ENCODE peak calls at places on chromosome 15, in four cellular contexts. One of them, this sample, is unnamed.

GRCh38 chr15:59292393-59292792 is 80.3 kb downstream of the MYO1E start:
- DNase-seq in IMR-90: peak
- DNase-seq in neuronal stem cell: peak
- DNase-seq in mesendoderm: peak
- DNase-seq in this sample: no peak

GRCh38 chr15:84749111-84749991 is 959 bp downstream of the ZNF592 start:
- DNase-seq in IMR-90: no peak
- DNase-seq in neuronal stem cell: peak
- DNase-seq in mesendoderm: peak
- DNase-seq in this sample: peak

GRCh38 chr15:91974321-91974720 is 120.8 kb downstream of the SLCO3A1 start:
- DNase-seq in IMR-90: no peak
- DNase-seq in neuronal stem cell: no peak
- DNase-seq in mesendoderm: no peak
- DNase-seq in this sample: no peak

GRCh38 chr15:50065264-50065663 is 53.8 kb downstream of the ATP8B4 start:
- DNase-seq in IMR-90: no peak
- DNase-seq in neuronal stem cell: no peak
- DNase-seq in mesendoderm: no peak
- DNase-seq in this sample: no peak

GRCh38 chr15:59353994-59354951 is 18.4 kb downstream of the MYO1E start:
- DNase-seq in IMR-90: no peak
- DNase-seq in neuronal stem cell: no peak
- DNase-seq in mesendoderm: peak
- DNase-seq in this sample: no peak

GRCh38 chr15:58870451-58870850 is 63.0 kb downstream of the SLTM start:
- DNase-seq in IMR-90: peak
- DNase-seq in neuronal stem cell: no peak
- DNase-seq in mesendoderm: no peak
- DNase-seq in this sample: no peak

GRCh38 chr15:75672646-75673425 is 25.1 kb downstream of the SNX33 start:
- DNase-seq in IMR-90: peak
- DNase-seq in neuronal stem cell: no peak
- DNase-seq in mesendoderm: peak
- DNase-seq in this sample: peak

GRCh38 chr15:96300808-96301207 is 29.7 kb upstream of the NR2F2 start:
- DNase-seq in IMR-90: no peak
- DNase-seq in neuronal stem cell: no peak
- DNase-seq in mesendoderm: no peak
- DNase-seq in this sample: no peak

GRCh38 chr15:70140543-70141375 is 43.0 kb upstream of the TLE3 start:
- DNase-seq in IMR-90: peak
- DNase-seq in neuronal stem cell: no peak
- DNase-seq in mesendoderm: peak
- DNase-seq in this sample: peak

GRCh38 chr15:79431636-79432344 is at the start of gene MINAR1:
- DNase-seq in IMR-90: peak
- DNase-seq in neuronal stem cell: peak
- DNase-seq in mesendoderm: peak
- DNase-seq in this sample: peak

GRCh38 chr15:96330450-96331140 is at the start of gene NR2F2:
- DNase-seq in IMR-90: peak
- DNase-seq in neuronal stem cell: peak
- DNase-seq in mesendoderm: peak
- DNase-seq in this sample: peak

GRCh38 chr15:39188930-39189329 is 391.9 kb upstream of the THBS1 start:
- DNase-seq in IMR-90: peak
- DNase-seq in neuronal stem cell: no peak
- DNase-seq in mesendoderm: peak
- DNase-seq in this sample: peak

GRCh38 chr15:88262064-88262463 is 5.5 kb upstream of the NTRK3 start:
- DNase-seq in IMR-90: no peak
- DNase-seq in neuronal stem cell: no peak
- DNase-seq in mesendoderm: peak
- DNase-seq in this sample: no peak

GRCh38 chr15:57190208-57190607 is 186.1 kb upstream of the CGNL1 start:
- DNase-seq in IMR-90: no peak
- DNase-seq in neuronal stem cell: no peak
- DNase-seq in mesendoderm: no peak
- DNase-seq in this sample: no peak

GRCh38 chr15:98684995-98685525 is 36.7 kb downstream of the IGF1R start:
- DNase-seq in IMR-90: peak
- DNase-seq in neuronal stem cell: no peak
- DNase-seq in mesendoderm: no peak
- DNase-seq in this sample: no peak

GRCh38 chr15:58530056-58530590 is 98.3 kb downstream of the LIPC start:
- DNase-seq in IMR-90: no peak
- DNase-seq in neuronal stem cell: no peak
- DNase-seq in mesendoderm: no peak
- DNase-seq in this sample: no peak

GRCh38 chr15:51382787-51383186 is 41.3 kb downstream of the GLDN start:
- DNase-seq in IMR-90: peak
- DNase-seq in neuronal stem cell: peak
- DNase-seq in mesendoderm: peak
- DNase-seq in this sample: peak

GRCh38 chr15:90054618-90055097 is 47.6 kb downstream of the IDH2 start:
- DNase-seq in IMR-90: no peak
- DNase-seq in neuronal stem cell: no peak
- DNase-seq in mesendoderm: no peak
- DNase-seq in this sample: no peak

GRCh38 chr15:55907797-55908196 is 85.6 kb downstream of the NEDD4 start:
- DNase-seq in IMR-90: peak
- DNase-seq in neuronal stem cell: no peak
- DNase-seq in mesendoderm: no peak
- DNase-seq in this sample: peak

GRCh38 chr15:63940956-63941620 is 105.2 kb downstream of the DAPK2 start:
- DNase-seq in IMR-90: no peak
- DNase-seq in neuronal stem cell: no peak
- DNase-seq in mesendoderm: no peak
- DNase-seq in this sample: no peak

GRCh38 chr15:90394074-90394473 is 6.0 kb downstream of the IQGAP1 start:
- DNase-seq in IMR-90: no peak
- DNase-seq in neuronal stem cell: no peak
- DNase-seq in mesendoderm: no peak
- DNase-seq in this sample: no peak

GRCh38 chr15:78321041-78321570 is 19.0 kb upstream of the CRABP1 start:
- DNase-seq in IMR-90: no peak
- DNase-seq in neuronal stem cell: no peak
- DNase-seq in mesendoderm: no peak
- DNase-seq in this sample: no peak

GRCh38 chr15:98724495-98724894 is 76.2 kb downstream of the IGF1R start:
- DNase-seq in IMR-90: no peak
- DNase-seq in neuronal stem cell: no peak
- DNase-seq in mesendoderm: no peak
- DNase-seq in this sample: no peak

GRCh38 chr15:54197995-54198394 is 219.8 kb downstream of the UNC13C start:
- DNase-seq in IMR-90: no peak
- DNase-seq in neuronal stem cell: no peak
- DNase-seq in mesendoderm: peak
- DNase-seq in this sample: no peak

GRCh38 chr15:43905755-43906154 is 79.0 kb downstream of the WDR76 start:
- DNase-seq in IMR-90: no peak
- DNase-seq in neuronal stem cell: no peak
- DNase-seq in mesendoderm: no peak
- DNase-seq in this sample: no peak
- H3K23ac ChIP-seq in IMR-90: no peak
- H3K23ac ChIP-seq in neuronal stem cell: no peak
- H3K23ac ChIP-seq in mesendoderm: no peak
- H3K23ac ChIP-seq in this sample: no peak

DNA sequence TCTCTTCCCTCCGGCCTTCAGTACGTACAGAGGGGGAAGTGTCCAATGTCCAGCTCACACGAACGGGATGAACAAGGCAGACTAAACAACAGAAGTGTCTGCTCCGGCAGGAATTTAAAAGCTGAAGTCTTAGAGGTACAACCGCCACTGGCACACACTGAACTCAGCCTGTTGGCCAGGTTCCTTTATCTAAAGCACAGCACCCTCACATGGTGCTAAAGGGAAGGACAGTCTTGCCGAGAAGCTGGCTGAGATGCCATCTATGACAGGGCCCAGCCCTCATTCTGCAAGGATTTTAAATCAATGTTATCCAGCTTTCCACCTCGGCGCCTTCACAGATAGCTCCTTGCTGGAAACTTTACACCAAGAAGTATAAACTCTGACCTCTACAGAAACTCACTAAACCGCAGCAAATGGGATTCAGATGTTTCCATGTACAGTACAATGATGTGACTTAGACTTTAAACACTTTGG is 2.8 kb downstream of the ADAMTS17 start:
- DNase-seq in IMR-90: peak
- DNase-seq in neuronal stem cell: peak
- DNase-seq in mesendoderm: peak
- DNase-seq in this sample: no peak
- H3K23ac ChIP-seq in IMR-90: no peak
- H3K23ac ChIP-seq in neuronal stem cell: no peak
- H3K23ac ChIP-seq in mesendoderm: no peak
- H3K23ac ChIP-seq in this sample: no peak

DNA sequence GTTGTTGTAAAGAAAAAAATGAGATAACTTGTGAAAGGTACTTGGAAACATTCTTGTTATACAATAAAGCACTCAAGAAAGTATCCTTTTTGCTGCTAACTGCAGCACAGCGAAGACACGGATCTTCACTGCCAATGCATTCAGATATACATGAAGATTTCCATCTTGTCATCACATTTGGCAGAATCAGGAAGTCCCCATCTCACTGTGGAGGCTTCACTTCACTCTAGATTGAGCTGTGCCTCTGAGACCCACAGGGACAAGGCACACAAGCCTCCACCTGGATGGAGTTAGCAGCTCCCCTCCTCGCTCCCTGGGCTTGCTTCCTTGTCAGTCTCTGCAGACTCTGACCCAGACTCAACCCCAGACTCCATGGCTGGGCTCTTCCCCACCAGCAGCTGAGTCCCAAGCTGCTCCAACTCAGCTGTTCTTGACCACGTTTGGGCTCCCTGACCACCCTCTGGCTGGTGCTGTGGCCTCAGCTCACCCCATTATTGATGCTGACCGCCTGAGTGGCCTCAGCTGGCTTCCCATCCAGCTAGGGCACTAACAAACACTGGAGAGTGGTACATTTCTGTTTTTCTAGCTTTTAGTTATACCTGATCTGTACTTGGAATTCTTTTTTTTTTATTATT is 45.4 kb upstream of the SMAD3 start:
- DNase-seq in IMR-90: no peak
- DNase-seq in neuronal stem cell: no peak
- DNase-seq in mesendoderm: no peak
- DNase-seq in this sample: no peak
- H3K23ac ChIP-seq in IMR-90: no peak
- H3K23ac ChIP-seq in neuronal stem cell: no peak
- H3K23ac ChIP-seq in mesendoderm: no peak
- H3K23ac ChIP-seq in this sample: no peak

GRCh38 chr15:72803006-72803405 is 19.4 kb upstream of the ADPGK start:
- DNase-seq in IMR-90: no peak
- DNase-seq in neuronal stem cell: no peak
- DNase-seq in mesendoderm: no peak
- DNase-seq in this sample: no peak
- H3K23ac ChIP-seq in IMR-90: no peak
- H3K23ac ChIP-seq in neuronal stem cell: no peak
- H3K23ac ChIP-seq in mesendoderm: no peak
- H3K23ac ChIP-seq in this sample: no peak

GRCh38 chr15:82533801-82534200 is 6.5 kb downstream of the RPS17 start:
- DNase-seq in IMR-90: no peak
- DNase-seq in neuronal stem cell: no peak
- DNase-seq in mesendoderm: no peak
- DNase-seq in this sample: no peak

GRCh38 chr15:82536409-82537350 is 3.6 kb downstream of the RPS17 start:
- DNase-seq in IMR-90: no peak
- DNase-seq in neuronal stem cell: no peak
- DNase-seq in mesendoderm: no peak
- DNase-seq in this sample: no peak

GRCh38 chr15:82532991-82533481 is 7.2 kb downstream of the RPS17 start:
- DNase-seq in IMR-90: no peak
- DNase-seq in neuronal stem cell: no peak
- DNase-seq in mesendoderm: no peak
- DNase-seq in this sample: no peak

GRCh38 chr15:82537351-82537908 is 2.8 kb downstream of the RPS17 start:
- DNase-seq in IMR-90: no peak
- DNase-seq in neuronal stem cell: no peak
- DNase-seq in mesendoderm: no peak
- DNase-seq in this sample: no peak

GRCh38 chr15:82535566-82536408 is 4.5 kb downstream of the RPS17 start:
- DNase-seq in IMR-90: no peak
- DNase-seq in neuronal stem cell: no peak
- DNase-seq in mesendoderm: no peak
- DNase-seq in this sample: no peak
- H3K23ac ChIP-seq in IMR-90: no peak
- H3K23ac ChIP-seq in neuronal stem cell: no peak
- H3K23ac ChIP-seq in mesendoderm: no peak
- H3K23ac ChIP-seq in this sample: no peak

GRCh38 chr15:74505837-74506514 is 35.0 kb upstream of the ARID3B start:
- DNase-seq in IMR-90: peak
- DNase-seq in neuronal stem cell: no peak
- DNase-seq in mesendoderm: no peak
- DNase-seq in this sample: peak
- H3K23ac ChIP-seq in IMR-90: no peak
- H3K23ac ChIP-seq in neuronal stem cell: peak
- H3K23ac ChIP-seq in mesendoderm: no peak
- H3K23ac ChIP-seq in this sample: no peak

DNA sequence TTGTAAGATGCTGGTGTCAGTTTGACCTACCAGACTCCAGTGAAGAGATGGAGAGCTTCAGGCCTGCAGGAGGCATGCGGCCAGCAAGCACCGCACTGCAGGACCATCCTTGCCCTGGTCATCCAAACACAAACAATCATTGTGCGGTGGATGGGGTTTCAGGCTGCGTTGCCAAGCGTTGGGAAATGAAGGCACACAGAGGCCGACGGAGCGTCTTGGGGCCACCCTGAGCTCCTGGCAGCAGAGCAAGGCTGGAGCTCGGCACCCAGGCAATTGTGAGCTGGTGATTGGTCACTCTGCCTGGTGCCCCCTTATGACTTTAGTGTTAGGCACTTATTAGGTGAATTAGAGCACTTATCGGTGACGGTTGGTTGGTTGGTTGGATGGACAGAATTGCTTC is 222.6 kb upstream of the RGMA start:
- DNase-seq in IMR-90: no peak
- DNase-seq in neuronal stem cell: no peak
- DNase-seq in mesendoderm: no peak
- DNase-seq in this sample: no peak
- H3K23ac ChIP-seq in IMR-90: no peak
- H3K23ac ChIP-seq in neuronal stem cell: no peak
- H3K23ac ChIP-seq in mesendoderm: no peak
- H3K23ac ChIP-seq in this sample: no peak